ENCODE peak calls at places on chromosomes 16 and 17, in eight cellular contexts. L is uterus, G is astrocyte of the cerebellum, B is heart right ventricle, T is fibroblast of mammary gland, C is AG04450, D is HL-60, M is NB4. Z is an unnamed sample.

GRCh38 chr17:75808905-75809621 is 24.5 kb downstream of the UNK start:
- DNase-seq in M (peak; percentile 77), G (peak; percentile 89), T (peak; percentile 93), D (no peak), B (no peak), L (peak; percentile 78), C (no peak), Z (peak; percentile 20)

GRCh38 chr17:65278820-65279184 is 141.6 kb downstream of the RGS9 start:
- DNase-seq in D (no peak), C (no peak), L (no peak), G (no peak), B (no peak), M (no peak), T (no peak), Z (no peak)

GRCh38 chr17:17208013-17208412 is 1.9 kb upstream of the PLD6 start:
- DNase-seq in M (no peak), L (no peak), G (no peak), B (no peak), C (no peak), D (no peak), T (no peak), Z (no peak)

GRCh38 chr17:53765609-53766008 is 57.1 kb upstream of the KIF2B start:
- DNase-seq in T (no peak), C (no peak), G (no peak), M (peak; percentile 22), D (no peak), L (no peak), B (no peak), Z (no peak)

GRCh38 chr16:66706506-66706880 is 9.9 kb upstream of the CMTM4 start:
- DNase-seq in G (no peak), D (no peak), C (no peak), M (no peak), L (no peak), T (no peak), B (peak; percentile 28), Z (no peak)

GRCh38 chr16:4870138-4870671 is 22.9 kb downstream of the UBN1 start:
- DNase-seq in M (no peak), B (no peak), C (no peak), G (no peak), D (no peak), L (no peak), T (no peak), Z (no peak)

GRCh38 chr17:29291163-29291752 is 2.7 kb downstream of the NUFIP2 start:
- DNase-seq in C (peak; percentile 18), G (peak; percentile 59), T (peak; percentile 82), M (peak; percentile 88), B (no peak), L (no peak), D (no peak), Z (peak; percentile 41)

GRCh38 chr16:67451704-67452435 is 20.9 kb downstream of the HSD11B2 start:
- DNase-seq in G (no peak), D (no peak), B (no peak), C (no peak), L (no peak), T (no peak), M (no peak), Z (no peak)

GRCh38 chr17:81237591-81238489 is 1.0 kb downstream of the TEPSIN start:
- DNase-seq in B (peak; percentile 9), D (peak; percentile 44), G (no peak), L (no peak), C (no peak), M (no peak), T (no peak), Z (no peak)

GRCh38 chr17:3666516-3666915 is 1.9 kb downstream of the TAX1BP3 start:
- DNase-seq in D (no peak), B (no peak), L (no peak), M (no peak), C (no peak), G (no peak), T (no peak), Z (no peak)

GRCh38 chr17:30906101-30906911 is at the start of gene TEFM:
- DNase-seq in M (peak; percentile 95), B (peak; percentile 89), L (peak; percentile 80), G (peak; percentile 80), D (peak; percentile 87), C (peak; percentile 72), T (peak; percentile 90), Z (peak; percentile 59)

GRCh38 chr16:89574681-89575246 is 794 bp upstream of the CPNE7 start:
- DNase-seq in L (no peak), B (peak; percentile 51), T (peak; percentile 71), D (peak; percentile 20), C (no peak), G (no peak), M (peak; percentile 86), Z (no peak)

GRCh38 chr16:35102780-35103403 is 1643.5 kb downstream of the TP53TG3F start:
- DNase-seq in G (no peak), B (no peak), T (no peak), D (no peak), C (no peak), L (no peak), M (peak; percentile 69), Z (no peak)

GRCh38 chr16:51524555-51525373 is 373.7 kb upstream of the SALL1 start:
- DNase-seq in G (peak; percentile 86), T (peak; percentile 88), D (no peak), L (no peak), C (no peak), M (peak; percentile 7), B (no peak), Z (peak; percentile 38)

GRCh38 chr17:68296217-68297140 is 5.2 kb downstream of the ARSG start:
- DNase-seq in D (no peak), G (no peak), M (peak; percentile 72), B (no peak), T (no peak), C (no peak), L (no peak), Z (no peak)

GRCh38 chr16:54285414-54286066 is 1.0 kb downstream of the IRX3 start:
- DNase-seq in C (no peak), M (peak; percentile 87), L (no peak), T (peak; percentile 39), D (peak; percentile 28), B (peak; percentile 45), G (no peak), Z (no peak)
- TF ChIP-seq CTCF in C (no peak), M (no peak), L (no peak), T (no peak), D (no peak), B (peak; percentile 35), G (no peak), Z (peak; percentile 26)

GRCh38 chr16:85449195-85449884 is 163.8 kb upstream of the GSE1 start:
- DNase-seq in T (no peak), D (no peak), C (no peak), M (no peak), B (no peak), G (no peak), L (no peak), Z (no peak)
- H3K4me3 ChIP-seq in T (no peak overlapping the region), D (no peak overlapping the region), C (no peak overlapping the region), M (no peak overlapping the region), B (no peak overlapping the region), G (no peak overlapping the region), L (no peak overlapping the region), Z (no peak overlapping the region)

GRCh38 chr17:47844814-47845453 is 3.9 kb upstream of the SCRN2 start:
- DNase-seq in C (no peak), B (no peak), M (peak; percentile 30), T (peak; percentile 25), L (no peak), D (no peak), G (no peak), Z (no peak)
- TF ChIP-seq CTCF in C (peak; percentile 58), B (no peak), M (peak; percentile 41), T (peak; percentile 32), L (no peak), D (no peak), G (peak; percentile 50), Z (peak; percentile 53)

GRCh38 chr16:922051-922450 is 48.7 kb downstream of the LMF1 start:
- DNase-seq in T (no peak), L (no peak), C (no peak), B (no peak), G (no peak), D (no peak), M (no peak), Z (no peak)
- H3K4me3 ChIP-seq in T (no peak overlapping the region), L (no peak overlapping the region), C (no peak overlapping the region), B (no peak overlapping the region), G (no peak overlapping the region), D (no peak overlapping the region), M (no peak overlapping the region), Z (no peak overlapping the region)

GRCh38 chr16:87014112-87014511 is 303.1 kb downstream of the C16orf95 start:
- DNase-seq in T (no peak), L (no peak), D (no peak), B (no peak), G (no peak), M (no peak), C (no peak), Z (no peak)

GRCh38 chr16:87016056-87016455 is 301.1 kb downstream of the C16orf95 start:
- DNase-seq in C (no peak), G (no peak), L (no peak), M (no peak), B (no peak), D (no peak), T (no peak), Z (no peak)

GRCh38 chr16:87016636-87017035 is 300.6 kb downstream of the C16orf95 start:
- DNase-seq in G (no peak), B (no peak), L (no peak), D (no peak), T (peak; percentile 37), C (no peak), M (peak; percentile 57), Z (no peak)

GRCh38 chr16:87012954-87013938 is 303.9 kb downstream of the C16orf95 start:
- DNase-seq in D (no peak), C (no peak), B (no peak), G (no peak), M (no peak), L (no peak), T (no peak), Z (no peak)

DNA sequence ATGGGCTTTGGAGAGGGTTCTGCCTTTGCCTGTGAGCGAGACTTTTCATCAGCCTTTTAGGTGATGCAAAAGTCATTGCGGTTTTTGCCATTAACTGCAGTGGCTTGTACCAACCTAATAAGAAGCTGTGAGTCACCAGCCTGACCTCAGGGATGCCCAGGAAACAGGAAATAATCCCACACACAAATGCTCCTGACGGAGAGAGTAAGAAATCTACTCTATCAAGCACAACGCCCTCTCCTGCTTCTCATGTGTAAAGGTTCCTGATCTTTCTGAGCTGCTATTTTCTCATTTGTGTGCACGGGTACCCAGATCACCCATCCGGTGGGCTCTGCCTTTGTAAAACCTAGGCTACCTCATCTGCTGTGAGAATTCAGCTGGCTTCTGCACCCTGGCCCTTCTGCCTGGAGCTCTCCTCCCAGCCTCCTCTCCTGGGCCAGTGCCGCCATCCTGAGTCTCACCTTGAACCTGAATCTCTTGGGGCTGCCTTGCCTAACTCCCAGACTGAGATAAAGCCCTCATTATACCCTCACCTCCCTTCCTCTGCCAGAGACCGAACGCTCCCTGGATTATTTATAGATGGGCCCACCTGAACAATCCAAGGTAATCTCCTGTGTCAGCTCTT is 299.7 kb downstream of the C16orf95 start:
- DNase-seq in T (peak; percentile 92), D (no peak), L (no peak), G (peak; percentile 71), M (peak; percentile 98), C (peak; percentile 46), B (no peak), Z (peak; percentile 88)
- TF ChIP-seq CTCF in T (peak; percentile 56), D (no peak), L (no peak), G (peak; percentile 38), M (peak; percentile 39), C (peak; percentile 50), B (no peak), Z (peak; percentile 54)